ENCODE peak calls at places on chromosomes 12 and 14, in five cellular contexts. E, F, H, B and U are unnamed samples.

GRCh38 chr14:76486251-76486743 is 110.4 kb downstream of the ESRRB start:
- DNase-seq in H (no peak), E (no peak), F (no peak), B (no peak), U (no peak)

GRCh38 chr12:53754633-53755261 is 3.0 kb upstream of the CISTR start:
- DNase-seq in E (no peak), F (peak; percentile 66), H (no peak), B (peak; percentile 14), U (peak; percentile 52)

GRCh38 chr14:93137864-93138263 is 22.1 kb upstream of the ITPK1 start:
- DNase-seq in B (no peak), F (no peak), H (no peak), E (peak; percentile 45), U (peak; percentile 12)

GRCh38 chr12:73547421-73547820 is 990.2 kb upstream of the ATXN7L3B start:
- DNase-seq in F (no peak), B (no peak), E (peak; percentile 3), H (no peak), U (no peak)

GRCh38 chr12:28351414-28351813 is 161.2 kb downstream of the CCDC91 start:
- DNase-seq in H (no peak), F (no peak), B (no peak), E (no peak), U (no peak)

GRCh38 chr12:118052324-118053070 is 8.5 kb downstream of the WSB2 start:
- DNase-seq in E (peak; percentile 96), F (peak; percentile 95), H (peak; percentile 42), B (no peak), U (peak; percentile 95)

GRCh38 chr12:58833844-58834243 is 86.5 kb downstream of the LRIG3 start:
- DNase-seq in F (peak; percentile 14), H (no peak), E (peak; percentile 9), B (no peak), U (no peak)

GRCh38 chr14:84090837-84091236 is 1439.1 kb upstream of the FLRT2 start:
- DNase-seq in H (no peak), F (no peak), B (no peak), E (no peak), U (no peak)

GRCh38 chr14:46769292-46769691 is 117.7 kb upstream of the RPL10L start:
- DNase-seq in F (no peak), H (no peak), B (no peak), E (no peak), U (no peak)